ENCODE peak calls at places on chromosome 16, in seven cellular contexts. W is hepatocyte, E is HCT116, C is GM23248, H is GM23338, G is OCI-LY7, Y is neural progenitor cell. U is an unnamed sample.

GRCh38 chr16:75095204-75095621 is 21.4 kb downstream of the LDHD start:
- DNase-seq in C (no peak), E (no peak), W (no peak), H (no peak), Y (no peak), G (no peak), U (no peak)

GRCh38 chr16:64144612-64145011 is 977.3 kb downstream of the CDH11 start:
- DNase-seq in Y (no peak), C (peak; percentile 31), W (peak; percentile 10), H (no peak), G (no peak), E (no peak), U (no peak)

GRCh38 chr16:70160821-70161220 is 12.8 kb upstream of the CLEC18C start:
- DNase-seq in W (no peak), H (no peak), Y (no peak), C (no peak), G (no peak), E (no peak), U (no peak)

GRCh38 chr16:83336630-83337029 is 471.1 kb upstream of the HSBP1 start:
- DNase-seq in C (peak; percentile 82), W (no peak), Y (no peak), G (no peak), H (no peak), E (no peak), U (no peak)

GRCh38 chr16:50547340-50547865 is 793 bp upstream of the NKD1 start:
- DNase-seq in C (no peak), Y (peak; percentile 77), H (peak; percentile 61), G (peak; percentile 46), W (peak; percentile 59), E (peak; percentile 26), U (peak; percentile 4)

GRCh38 chr16:14303182-14303618 is 232.1 kb downstream of the MRTFB start:
- DNase-seq in C (peak; percentile 60), H (peak; percentile 60), E (no peak), Y (peak; percentile 48), W (no peak), G (no peak), U (no peak)

GRCh38 chr16:8645141-8645521 is 23.6 kb downstream of the METTL22 start:
- DNase-seq in Y (no peak), C (no peak), W (no peak), G (no peak), E (no peak), H (no peak), U (no peak)

GRCh38 chr16:79826732-79827514 is 226.4 kb upstream of the MAF start:
- DNase-seq in W (no peak), C (no peak), Y (no peak), H (no peak), E (no peak), G (no peak), U (no peak)

GRCh38 chr16:31228206-31228605 is 11.3 kb upstream of the PYDC1 start:
- DNase-seq in C (no peak), E (no peak), G (no peak), W (no peak), H (no peak), Y (no peak), U (no peak)

GRCh38 chr16:56163938-56164337 is 27.4 kb upstream of the GNAO1 start:
- DNase-seq in E (no peak), W (no peak), Y (no peak), H (no peak), C (no peak), G (no peak), U (no peak)

GRCh38 chr16:87264634-87265033 is 52.6 kb downstream of the C16orf95 start:
- DNase-seq in W (no peak), G (no peak), Y (no peak), C (no peak), E (no peak), H (no peak), U (no peak)

GRCh38 chr16:88924834-88925539 is 52.0 kb downstream of the CBFA2T3 start:
- DNase-seq in W (peak; percentile 76), C (peak; percentile 97), H (peak; percentile 64), Y (peak; percentile 61), E (peak; percentile 72), G (peak; percentile 92), U (peak; percentile 80)

GRCh38 chr16:84199861-84200260 is 8.9 kb downstream of the ADAD2 start:
- DNase-seq in Y (no peak), C (no peak), G (no peak), E (no peak), W (no peak), H (no peak), U (no peak)

GRCh38 chr16:71629617-71630016 is 3.6 kb downstream of the MARVELD3 start:
- DNase-seq in G (no peak), E (no peak), W (no peak), H (no peak), C (no peak), Y (no peak), U (no peak)
- TF ChIP-seq EZH2phosphoT487 in G (no peak), E (no peak), W (no peak), H (no peak), C (no peak), Y (no peak), U (no peak)

DNA sequence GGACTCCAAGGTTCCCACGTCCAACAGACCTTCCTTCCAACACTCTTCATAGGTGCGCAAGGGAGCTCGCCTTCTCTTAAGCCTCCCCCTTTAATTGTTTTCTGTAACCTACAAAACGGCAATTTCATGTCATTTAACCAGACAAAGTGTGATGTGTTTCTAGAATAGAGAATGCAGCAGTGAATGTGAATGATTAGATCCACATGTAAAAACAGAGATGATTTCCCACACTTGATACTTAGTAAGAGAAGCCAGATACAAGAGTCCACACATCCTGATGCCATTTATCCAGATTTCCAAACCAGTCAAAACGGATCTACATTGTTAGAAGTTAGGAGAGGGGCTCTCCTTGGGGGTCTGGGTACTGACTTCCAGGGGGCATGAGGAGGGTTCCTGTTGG is 89.3 kb downstream of the IRF8 start:
- DNase-seq in Y (no peak), C (no peak), G (no peak), W (no peak), E (no peak), H (no peak), U (no peak)
- H3K4me3 ChIP-seq in Y (no peak overlapping the region), C (no peak overlapping the region), G (peak overlapping the region; percentile 42), W (no peak overlapping the region), E (no peak overlapping the region), H (no peak overlapping the region), U (no peak overlapping the region)

GRCh38 chr16:85570735-85571562 is 42.2 kb upstream of the GSE1 start:
- DNase-seq in W (no peak), C (no peak), Y (no peak), E (no peak), G (peak; percentile 41), H (no peak), U (peak; percentile 3)

GRCh38 chr16:85569039-85569614 is 44.0 kb upstream of the GSE1 start:
- DNase-seq in Y (no peak), E (no peak), G (no peak), C (no peak), H (no peak), W (no peak), U (no peak)

GRCh38 chr16:85569615-85570212 is 43.4 kb upstream of the GSE1 start:
- DNase-seq in C (peak; percentile 47), G (peak; percentile 70), W (no peak), Y (no peak), E (no peak), H (peak; percentile 66), U (peak; percentile 29)

GRCh38 chr16:85571563-85571812 is 41.6 kb upstream of the GSE1 start:
- DNase-seq in C (no peak), G (no peak), H (no peak), E (no peak), Y (no peak), W (no peak), U (no peak)

GRCh38 chr16:85570213-85570734 is 42.8 kb upstream of the GSE1 start:
- DNase-seq in Y (no peak), C (no peak), G (peak; percentile 47), H (no peak), E (peak; percentile 56), W (no peak), U (peak; percentile 87)
- TF ChIP-seq EZH2phosphoT487 in Y (no peak), C (no peak), G (no peak), H (no peak), E (no peak), W (no peak), U (peak; percentile 39)

GRCh38 chr16:789451-789850 is 1.0 kb downstream of the CHTF18 start:
- DNase-seq in H (no peak), Y (no peak), W (no peak), G (no peak), C (no peak), E (no peak), U (no peak)
- H3K4me3 ChIP-seq in H (peak overlapping the region; percentile 83), Y (peak overlapping the region; percentile 87), W (no peak overlapping the region), G (peak overlapping the region; percentile 91), C (peak overlapping the region; percentile 83), E (peak overlapping the region; percentile 91), U (peak overlapping the region; percentile 75)

DNA sequence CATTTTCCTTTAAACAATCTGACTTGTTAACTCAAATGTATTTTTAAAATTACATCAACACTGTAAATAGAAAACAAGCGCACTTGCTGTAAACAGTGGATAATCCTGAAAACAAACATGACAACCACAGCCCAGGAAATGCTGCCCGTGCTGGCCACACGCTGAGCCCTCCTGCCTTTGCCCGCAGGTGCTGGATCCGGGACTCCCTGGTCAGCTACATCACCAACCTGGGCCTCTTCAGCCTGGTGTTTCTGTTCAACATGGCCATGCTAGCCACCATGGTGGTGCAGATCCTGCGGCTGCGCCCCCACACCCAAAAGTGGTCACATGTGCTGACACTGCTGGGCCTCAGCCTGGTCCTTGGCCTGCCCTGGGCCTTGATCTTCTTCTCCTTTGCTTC is 6.6 kb upstream of the ADGRG3 start:
- DNase-seq in Y (no peak), E (no peak), H (no peak), W (no peak), G (no peak), C (no peak), U (no peak)
- TF ChIP-seq EZH2phosphoT487 in Y (no peak), E (no peak), H (no peak), W (no peak), G (no peak), C (no peak), U (no peak)

GRCh38 chr16:49398761-49399160 is 25.2 kb downstream of the C16orf78 start:
- DNase-seq in C (no peak), E (no peak), W (no peak), Y (no peak), H (no peak), G (no peak), U (no peak)
- H3K4me3 ChIP-seq in C (no peak overlapping the region), E (no peak overlapping the region), W (no peak overlapping the region), Y (no peak overlapping the region), H (no peak overlapping the region), G (no peak overlapping the region), U (no peak overlapping the region)

U was measured in PC-3.